ENCODE peak calls at places on chromosomes 12 and 14, in five cellular contexts. O, B, F, D and H are unnamed samples.

GRCh38 chr14:64654072-64654899 is 49.9 kb upstream of the PLEKHG3 start:
- DNase-seq in O (no peak), B (peak), F (no peak), D (no peak), H (no peak)

GRCh38 chr14:92553456-92553855 is 39.9 kb downstream of the RIN3 start:
- DNase-seq in O (no peak), B (peak), F (no peak), D (no peak), H (no peak)

GRCh38 chr12:53868516-53868986 is 70.1 kb upstream of the HOXC13 start:
- DNase-seq in O (no peak), B (peak), F (no peak), D (peak), H (no peak)

GRCh38 chr14:100696590-100696989 is 30.1 kb upstream of the DLK1 start:
- DNase-seq in O (no peak), B (no peak), F (no peak), D (no peak), H (peak)

GRCh38 chr12:125140918-125141573 is 75.8 kb downstream of the AACS start:
- DNase-seq in O (no peak), B (peak), F (no peak), D (no peak), H (no peak)

GRCh38 chr12:50070314-50071060 is 13.1 kb downstream of the ASIC1 start:
- DNase-seq in O (peak), B (peak), F (peak), D (peak), H (peak)

GRCh38 chr14:103191856-103192835 is 68.9 kb downstream of the TNFAIP2 start:
- DNase-seq in O (no peak), B (no peak), F (no peak), D (no peak), H (no peak)

GRCh38 chr14:40074169-40074568 is 641.9 kb upstream of the FBXO33 start:
- DNase-seq in O (no peak), B (no peak), F (no peak), D (no peak), H (no peak)

GRCh38 chr14:34363733-34364134 is 98.3 kb downstream of the SPTSSA start:
- DNase-seq in O (no peak), B (no peak), F (no peak), D (no peak), H (no peak)

GRCh38 chr12:89267404-89267803 is 84.9 kb downstream of the DUSP6 start:
- DNase-seq in O (no peak), B (no peak), F (no peak), D (no peak), H (no peak)

GRCh38 chr14:36293824-36294223 is 26.6 kb downstream of the MBIP start:
- DNase-seq in O (no peak), B (no peak), F (no peak), D (no peak), H (no peak)

GRCh38 chr14:90349729-90350128 is 18.0 kb upstream of the NRDE2 start:
- DNase-seq in O (no peak), B (no peak), F (no peak), D (no peak), H (no peak)

GRCh38 chr12:91910871-91911388 is 234.7 kb downstream of the BTG1 start:
- DNase-seq in O (no peak), B (no peak), F (no peak), D (no peak), H (no peak)

GRCh38 chr12:52007982-52008510 is 1.3 kb downstream of the TAMALIN start:
- DNase-seq in O (no peak), B (no peak), F (no peak), D (no peak), H (no peak)

GRCh38 chr14:91953170-91953985 is 5.9 kb upstream of the FBLN5 start:
- DNase-seq in O (no peak), B (no peak), F (no peak), D (no peak), H (no peak)

GRCh38 chr12:16417058-16417457 is 69.6 kb downstream of the MGST1 start:
- DNase-seq in O (no peak), B (no peak), F (no peak), D (no peak), H (no peak)

GRCh38 chr14:68663385-68664076 is 129.3 kb downstream of the ZFP36L1 start:
- DNase-seq in O (no peak), B (no peak), F (no peak), D (no peak), H (no peak)

GRCh38 chr14:54447231-54447692 is 6.1 kb upstream of the CNIH1 start:
- DNase-seq in O (peak), B (no peak), F (no peak), D (no peak), H (no peak)

GRCh38 chr12:105483691-105484090 is 153.2 kb downstream of the C12orf75 start:
- DNase-seq in O (no peak), B (no peak), F (no peak), D (no peak), H (no peak)